ENCODE peak calls at places on chromosomes 2 and 18, in four cellular contexts. K is ovary, H is thoracic aorta, J is Peyer's patch. N is an unnamed sample.

GRCh38 chr2:99911711-99912110 is 230.7 kb downstream of the AFF3 start:
- DNase-seq in H (no peak), J (no peak), K (no peak), N (no peak)

GRCh38 chr2:133986076-133986837 is 267.6 kb upstream of the MGAT5 start:
- DNase-seq in J (no peak), H (no peak), K (no peak), N (no peak)

GRCh38 chr2:16005819-16006536 is 65.6 kb downstream of the MYCN start:
- DNase-seq in J (peak; percentile 66), K (no peak), H (no peak), N (no peak)

GRCh38 chr2:222399038-222399783 is 25.1 kb upstream of the SGPP2 start:
- DNase-seq in H (no peak), K (no peak), J (no peak), N (no peak)

GRCh38 chr2:240988571-240989271 is 9.7 kb upstream of the SNED1 start:
- DNase-seq in H (no peak), J (no peak), K (no peak), N (no peak)

GRCh38 chr2:161139098-161139987 is 20.9 kb upstream of the TANK start:
- DNase-seq in J (no peak), H (no peak), K (no peak), N (no peak)

GRCh38 chr18:62954341-62954740 is 239.0 kb downstream of the PHLPP1 start:
- DNase-seq in J (no peak), H (no peak), K (no peak), N (no peak)

GRCh38 chr2:212539145-212539880 is 711 bp upstream of the ERBB4 start:
- DNase-seq in H (no peak), J (peak; percentile 47), K (peak; percentile 48), N (peak; percentile 83)

GRCh38 chr18:75204978-75205759 is 3.8 kb downstream of the PTGR3 start:
- DNase-seq in H (no peak), J (no peak), K (no peak), N (no peak)

GRCh38 chr2:214057986-214058385 is 352.9 kb upstream of the VWC2L start:
- DNase-seq in H (no peak), J (no peak), K (no peak), N (no peak)

GRCh38 chr2:39606585-39606984 is 59.1 kb upstream of the TMEM178A start:
- DNase-seq in K (no peak), H (no peak), J (no peak), N (no peak)

GRCh38 chr2:6788614-6789013 is 77.1 kb downstream of the CMPK2 start:
- DNase-seq in J (no peak), H (no peak), K (no peak), N (no peak)

GRCh38 chr18:79402977-79403722 is 7.4 kb downstream of the NFATC1 start:
- DNase-seq in J (peak; percentile 57), H (no peak), K (peak; percentile 72), N (peak; percentile 63)

GRCh38 chr2:142008135-142008744 is 122.6 kb downstream of the LRP1B start:
- DNase-seq in H (no peak), K (no peak), J (no peak), N (no peak)

GRCh38 chr18:79914614-79915160 is 36.8 kb downstream of the SLC66A2 start:
- DNase-seq in H (no peak), K (peak; percentile 26), J (peak; percentile 32), N (peak; percentile 14)

GRCh38 chr2:59458862-59459261 is 1094.6 kb downstream of the BCL11A start:
- DNase-seq in J (no peak), H (no peak), K (no peak), N (no peak)

GRCh38 chr2:19114754-19115231 is 243.6 kb downstream of the OSR1 start:
- DNase-seq in J (no peak), K (no peak), H (no peak), N (no peak)

GRCh38 chr18:74804677-74805076 is 207.0 kb downstream of the ZNF407 start:
- DNase-seq in J (no peak), H (no peak), K (no peak), N (no peak)

GRCh38 chr2:20052872-20053281 is 1.4 kb upstream of the LAPTM4A start:
- DNase-seq in H (peak; percentile 52), J (peak; percentile 56), K (peak; percentile 64), N (no peak)

GRCh38 chr2:74552914-74553811 is 579 bp downstream of the LOXL3 start:
- DNase-seq in J (no peak), H (no peak), K (peak; percentile 53), N (no peak)

GRCh38 chr2:168892327-168892726 is 2.1 kb upstream of the SPC25 start:
- DNase-seq in H (no peak), J (no peak), K (no peak), N (no peak)

GRCh38 chr2:193963472-193964119 is 1693.4 kb upstream of the SLC39A10 start:
- DNase-seq in K (no peak), J (no peak), H (no peak), N (no peak)

GRCh38 chr2:173434729-173435345 is 80.2 kb downstream of the CDCA7 start:
- DNase-seq in J (no peak), K (no peak), H (no peak), N (no peak)

GRCh38 chr2:61530365-61531148 is 7.6 kb downstream of the XPO1 start:
- DNase-seq in J (no peak), K (no peak), H (no peak), N (no peak)

GRCh38 chr2:199467462-199467822 is 9.7 kb upstream of the SATB2 start:
- DNase-seq in K (no peak), H (no peak), J (no peak), N (no peak)
- H3K4me1 ChIP-seq in K (peaks cover 14% of the 10 kb centered on the region), H (peaks cover 55% of the 10 kb centered on the region), J (peaks cover 29% of the 10 kb centered on the region), N (peaks cover 3% of the 10 kb centered on the region)

GRCh38 chr18:48328473-48329205 is 80.5 kb downstream of the ZBTB7C start:
- DNase-seq in J (no peak), H (no peak), K (no peak), N (no peak)
- H3K4me1 ChIP-seq in J (no peaks in the 10 kb centered on the region), H (peaks cover 49% of the 10 kb centered on the region), K (no peaks in the 10 kb centered on the region), N (no peaks in the 10 kb centered on the region)

GRCh38 chr2:239873656-239874635 is 151.2 kb downstream of the NDUFA10 start:
- DNase-seq in H (no peak), J (no peak), K (no peak), N (peak; percentile 17)
- H3K4me1 ChIP-seq in H (no peaks in the 10 kb centered on the region), J (no peaks in the 10 kb centered on the region), K (no peaks in the 10 kb centered on the region), N (no peaks in the 10 kb centered on the region)

GRCh38 chr2:217844696-217845095 is 158.1 kb downstream of the TNS1 start:
- DNase-seq in K (no peak), H (no peak), J (no peak), N (no peak)
- H3K4me1 ChIP-seq in K (peaks cover 14% of the 10 kb centered on the region), H (peaks cover 100% of the 10 kb centered on the region), J (no peaks in the 10 kb centered on the region), N (no peaks in the 10 kb centered on the region)

GRCh38 chr2:70301344-70302194 is at the start of gene FAM136A:
- DNase-seq in J (peak; percentile 90), H (peak; percentile 59), K (peak; percentile 92), N (peak; percentile 68)
- H3K4me1 ChIP-seq in J (peaks cover 7% of the 10 kb centered on the region), H (peaks cover 7% of the 10 kb centered on the region), K (peaks cover 2% of the 10 kb centered on the region), N (peaks cover 7% of the 10 kb centered on the region)

GRCh38 chr2:44825702-44826101 is 115.8 kb upstream of the SIX3 start:
- DNase-seq in H (no peak), K (no peak), J (no peak), N (no peak)

GRCh38 chr2:44834656-44835055 is 106.8 kb upstream of the SIX3 start:
- DNase-seq in K (no peak), J (no peak), H (no peak), N (no peak)

GRCh38 chr2:44833123-44834069 is 108.1 kb upstream of the SIX3 start:
- DNase-seq in J (no peak), K (no peak), H (no peak), N (no peak)

GRCh38 chr2:44826601-44827000 is 114.9 kb upstream of the SIX3 start:
- DNase-seq in J (no peak), K (no peak), H (no peak), N (no peak)

GRCh38 chr2:44829771-44830170 is 111.7 kb upstream of the SIX3 start:
- DNase-seq in K (no peak), H (no peak), J (no peak), N (no peak)
- H3K4me1 ChIP-seq in K (no peaks in the 10 kb centered on the region), H (no peaks in the 10 kb centered on the region), J (peaks cover 7% of the 10 kb centered on the region), N (no peaks in the 10 kb centered on the region)

GRCh38 chr2:27704342-27704876 is 40.7 kb downstream of the SLC4A1AP start:
- DNase-seq in H (no peak), J (no peak), K (no peak), N (no peak)
- H3K4me1 ChIP-seq in H (peaks cover 59% of the 10 kb centered on the region), J (no peaks in the 10 kb centered on the region), K (peaks cover 20% of the 10 kb centered on the region), N (no peaks in the 10 kb centered on the region)

GRCh38 chr2:8122506-8122898 is 559.4 kb upstream of the ID2 start:
- DNase-seq in J (no peak), H (no peak), K (no peak), N (no peak)
- H3K4me1 ChIP-seq in J (peaks cover 8% of the 10 kb centered on the region), H (peaks cover 16% of the 10 kb centered on the region), K (peaks cover 13% of the 10 kb centered on the region), N (no peaks in the 10 kb centered on the region)

DNA sequence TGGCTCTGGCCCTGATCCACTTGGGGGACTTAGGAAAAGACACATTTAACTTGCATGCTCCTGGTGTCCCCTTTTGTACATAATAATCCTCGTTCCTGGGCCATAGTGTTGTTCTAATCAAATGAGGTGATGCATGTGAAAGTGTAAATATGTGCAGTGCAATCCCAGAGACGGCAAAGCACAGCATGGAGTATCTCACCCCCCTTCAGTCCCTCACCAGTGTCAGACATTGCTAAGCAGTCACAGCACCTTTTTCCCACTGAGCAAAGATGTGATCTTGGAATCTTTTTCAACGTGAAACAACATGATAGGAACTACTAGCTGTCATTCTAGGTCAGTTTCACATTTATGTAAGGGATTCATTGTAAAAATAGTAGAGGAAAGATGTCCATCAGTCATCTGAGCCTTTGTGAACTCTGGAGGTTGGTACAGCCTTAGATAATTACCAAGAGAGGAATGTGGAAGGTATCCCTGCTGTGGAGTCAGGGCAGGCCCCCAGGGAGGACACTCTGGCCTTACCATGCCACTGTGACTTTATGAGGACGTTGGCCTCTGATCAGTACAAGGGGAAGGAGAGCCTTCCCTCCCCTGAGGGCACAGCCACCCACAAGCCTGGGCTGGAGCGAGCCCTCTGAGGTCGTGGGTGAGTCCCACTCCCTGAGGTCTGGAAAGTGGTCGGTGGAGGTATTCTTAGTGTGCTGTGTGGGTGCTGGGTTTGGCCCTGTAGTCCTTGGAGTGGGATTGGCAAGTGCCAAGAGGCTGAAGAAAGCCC is 91.8 kb downstream of the STPG4 start:
- DNase-seq in H (no peak), K (no peak), J (no peak), N (no peak)
- H3K4me1 ChIP-seq in H (peaks cover 75% of the 10 kb centered on the region), K (peaks cover 11% of the 10 kb centered on the region), J (peaks cover 55% of the 10 kb centered on the region), N (no peaks in the 10 kb centered on the region)

GRCh38 chr18:44467718-44468117 is 213.0 kb upstream of the SETBP1 start:
- DNase-seq in J (no peak), K (no peak), H (no peak), N (no peak)
- H3K4me1 ChIP-seq in J (no peaks in the 10 kb centered on the region), K (peaks cover 2% of the 10 kb centered on the region), H (peaks cover 10% of the 10 kb centered on the region), N (no peaks in the 10 kb centered on the region)

N was measured in breast epithelium.